ENCODE peak calls at places on chromosomes 12 and 14, in five cellular contexts. S is endothelial cell of umbilical vein, B is AG09309, W is sigmoid colon, R is lower lobe of right lung. X is an unnamed sample.

GRCh38 chr12:110122929-110123328 is 1.2 kb upstream of the IFT81 start:
- DNase-seq in W (peak), S (no peak), B (no peak), R (no peak), X (no peak)

GRCh38 chr12:19196959-19197630 is 67.6 kb downstream of the PLEKHA5 start:
- DNase-seq in S (no peak), B (no peak), W (no peak), R (no peak), X (no peak)

GRCh38 chr12:7158866-7159600 is 28.9 kb downstream of the CLSTN3 start:
- DNase-seq in S (no peak), B (no peak), R (no peak), W (peak), X (no peak)

GRCh38 chr12:49019435-49020317 is 1.1 kb upstream of the PRKAG1 start:
- DNase-seq in S (peak), W (no peak), R (no peak), B (no peak), X (peak)

GRCh38 chr14:68910540-68910939 is 68.6 kb downstream of the ACTN1 start:
- DNase-seq in B (no peak), R (peak), W (no peak), S (no peak), X (no peak)

GRCh38 chr12:62922539-62922938 is 12.4 kb downstream of the PPM1H start:
- DNase-seq in B (no peak), W (no peak), R (no peak), S (no peak), X (no peak)

GRCh38 chr14:60845523-60845922 is 111.0 kb downstream of the MNAT1 start:
- DNase-seq in W (no peak), R (no peak), S (no peak), B (no peak), X (peak)

GRCh38 chr12:54038760-54039414 is 6.0 kb downstream of the HOXC5 start:
- DNase-seq in W (no peak), S (no peak), B (no peak), R (no peak), X (no peak)

GRCh38 chr14:100902295-100902694 is 1.2 kb downstream of the RTL1 start:
- DNase-seq in R (no peak), W (peak), S (no peak), B (no peak), X (no peak)

GRCh38 chr12:1501695-1502440 is 92.5 kb downstream of the FBXL14 start:
- DNase-seq in B (no peak), R (no peak), S (no peak), W (no peak), X (no peak)

GRCh38 chr12:63150255-63151060 is 543 bp downstream of the AVPR1A start:
- DNase-seq in W (no peak), B (no peak), S (no peak), R (peak), X (no peak)

GRCh38 chr14:55382483-55382882 is 29.1 kb downstream of the ATG14 start:
- DNase-seq in R (no peak), W (no peak), B (no peak), S (no peak), X (no peak)

DNA sequence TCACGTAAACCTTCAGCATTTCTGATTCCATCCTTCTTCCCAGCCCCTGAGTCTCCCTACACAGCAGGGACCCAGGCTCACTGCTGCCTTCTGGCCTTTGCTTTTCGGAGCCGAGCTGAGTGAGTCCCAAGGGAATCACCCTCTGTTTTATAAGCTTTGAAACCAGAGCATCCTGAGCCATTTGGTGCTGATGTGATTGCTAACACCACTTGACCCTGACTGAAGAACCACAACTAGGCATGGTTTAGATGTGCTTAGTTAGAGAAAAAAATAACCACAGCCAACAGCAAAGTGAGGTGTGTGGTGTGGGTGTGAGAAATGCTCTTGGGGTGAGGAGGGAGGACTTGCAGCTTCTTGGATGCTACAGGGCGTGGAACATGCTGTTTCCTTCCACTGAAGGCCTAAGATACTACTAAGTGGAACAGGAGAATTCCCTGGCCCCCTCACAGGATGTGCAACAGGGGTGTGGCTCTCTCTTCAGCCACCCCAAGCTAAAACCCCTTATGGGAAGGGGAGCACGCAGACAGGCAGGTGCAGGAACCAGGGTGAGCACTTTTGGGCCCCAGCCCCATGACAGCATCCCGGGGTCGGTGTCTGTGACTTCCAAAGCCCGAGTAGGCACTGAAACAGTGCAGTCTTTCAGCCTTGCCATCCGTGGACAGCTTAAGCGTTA is at the start of gene TC2N:
- DNase-seq in W (no peak), S (no peak), R (no peak), B (no peak), X (no peak)
- TF ChIP-seq CTCF in W (no peak), S (no peak), R (no peak), B (no peak), X (no peak)

DNA sequence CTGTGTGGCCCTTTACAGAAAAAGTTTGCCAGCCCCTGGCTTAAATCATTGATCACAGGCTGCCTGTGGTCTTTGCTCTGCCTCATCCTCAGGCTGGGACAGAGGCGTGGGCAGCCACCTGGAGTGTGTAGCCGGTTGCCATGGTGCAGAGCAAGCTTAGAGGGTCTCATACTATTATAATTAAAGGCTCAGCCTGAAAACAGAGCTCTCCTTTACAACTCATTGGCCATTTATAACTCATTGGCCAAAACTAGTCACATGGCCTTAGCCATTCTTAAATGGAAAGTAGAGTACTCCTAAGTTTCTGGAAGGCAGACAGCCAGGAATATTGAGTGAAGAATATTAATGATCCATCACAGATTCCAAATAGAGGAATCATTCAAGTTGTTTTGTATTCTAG is 3.0 kb downstream of the HSP90B1 start:
- DNase-seq in S (no peak), R (no peak), W (no peak), B (no peak), X (no peak)
- H3K4me3 ChIP-seq in S (no peak), R (peak), W (no peak), B (no peak), X (peak)

GRCh38 chr12:89962648-89963047 is 254.0 kb upstream of the ATP2B1 start:
- DNase-seq in S (peak), W (no peak), R (no peak), B (no peak), X (no peak)
- TF ChIP-seq CTCF in S (peak), W (no peak), R (peak), B (no peak), X (peak)

GRCh38 chr12:66763453-66763852 is 84.6 kb upstream of the GRIP1 start:
- DNase-seq in B (no peak), R (no peak), W (no peak), S (no peak), X (no peak)
- H3K4me3 ChIP-seq in B (no peak), R (no peak), W (no peak), S (no peak), X (no peak)